ENCODE peak calls at places on chromosomes 11 and 22, in four cellular contexts. F, I, O and C are unnamed samples.

GRCh38 chr11:69352715-69353325 is 58.9 kb downstream of the MYEOV start:
- DNase-seq in O (peak; percentile 98), F (no peak), I (no peak), C (peak; percentile 84)

GRCh38 chr11:96752221-96752620 is 362.4 kb downstream of the JRKL start:
- DNase-seq in O (no peak), F (no peak), I (no peak), C (peak; percentile 29)

GRCh38 chr11:113817162-113817561 is 37.6 kb downstream of the CLDN25 start:
- DNase-seq in O (no peak), I (no peak), F (no peak), C (no peak)

GRCh38 chr11:118200901-118201680 is 23.7 kb downstream of the JAML start:
- DNase-seq in I (no peak), O (no peak), F (no peak), C (no peak)

GRCh38 chr11:119741369-119742262 is 12.6 kb upstream of the NECTIN1 start:
- DNase-seq in F (no peak), O (no peak), I (peak; percentile 52), C (no peak)

GRCh38 chr11:9719949-9720646 is 56.2 kb downstream of the SWAP70 start:
- DNase-seq in I (no peak), O (no peak), F (no peak), C (peak; percentile 37)

GRCh38 chr11:36123353-36124220 is 165.6 kb downstream of the COMMD9 start:
- DNase-seq in F (no peak), O (no peak), I (no peak), C (no peak)

GRCh38 chr11:26951849-26952515 is 41.9 kb upstream of the FIBIN start:
- DNase-seq in F (peak; percentile 24), O (no peak), I (peak; percentile 34), C (no peak)

GRCh38 chr11:96105197-96105895 is 181.4 kb upstream of the MTMR2 start:
- DNase-seq in F (no peak), I (no peak), O (peak; percentile 46), C (peak; percentile 33)

GRCh38 chr11:126006068-126006467 is 56.6 kb downstream of the CDON start:
- DNase-seq in O (no peak), I (no peak), F (no peak), C (no peak)

GRCh38 chr11:68325183-68325893 is 12.9 kb downstream of the LRP5 start:
- DNase-seq in I (no peak), F (no peak), O (no peak), C (no peak)

GRCh38 chr22:44438056-44438455 is 60.0 kb downstream of the RTL6 start:
- DNase-seq in F (no peak), I (peak; percentile 15), O (no peak), C (no peak)

GRCh38 chr11:107505667-107506066 is 48.0 kb upstream of the CWF19L2 start:
- DNase-seq in I (no peak), F (no peak), O (no peak), C (no peak)

GRCh38 chr11:115408036-115408911 is 95.9 kb downstream of the CADM1 start:
- DNase-seq in F (peak; percentile 18), O (no peak), I (no peak), C (no peak)

GRCh38 chr22:18954333-18954732 is 18.2 kb upstream of the PRODH start:
- DNase-seq in O (peak; percentile 27), F (no peak), I (peak; percentile 62), C (peak; percentile 36)

GRCh38 chr22:18952022-18952421 is 15.9 kb upstream of the PRODH start:
- DNase-seq in I (no peak), O (no peak), F (no peak), C (no peak)

GRCh38 chr22:18955696-18956095 is 19.6 kb upstream of the PRODH start:
- DNase-seq in F (no peak), O (no peak), I (no peak), C (no peak)

GRCh38 chr22:18950141-18950540 is 14.0 kb upstream of the PRODH start:
- DNase-seq in O (no peak), I (no peak), F (no peak), C (no peak)

GRCh38 chr22:18954941-18955571 is 19.0 kb upstream of the PRODH start:
- DNase-seq in F (no peak), I (no peak), O (no peak), C (no peak)
- TF ChIP-seq CTCF in F (no peak), I (no peak), O (no peak), C (no peak)

DNA sequence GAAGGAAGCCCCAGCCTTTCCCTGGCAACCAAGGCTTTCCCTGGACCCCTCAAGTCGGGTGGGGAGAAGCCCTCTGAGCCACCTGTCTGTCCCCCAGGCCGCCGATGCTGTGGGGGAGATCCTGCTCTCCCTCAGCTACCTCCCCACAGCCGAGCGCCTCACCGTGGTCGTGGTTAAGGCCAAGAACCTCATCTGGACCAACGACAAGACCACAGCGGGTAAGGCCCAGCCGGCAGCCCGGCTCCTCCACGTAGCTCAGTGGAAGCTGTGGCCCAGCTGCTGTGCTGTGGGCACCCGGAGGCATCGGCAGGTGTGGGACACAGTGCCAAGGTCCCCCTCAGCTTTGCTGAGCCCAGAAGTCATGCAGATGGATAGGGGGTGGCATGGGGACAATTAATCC is 12.2 kb upstream of the RHOD start:
- DNase-seq in O (no peak), I (no peak), F (no peak), C (no peak)
- TF ChIP-seq CTCF in O (no peak), I (no peak), F (no peak), C (no peak)

GRCh38 chr11:110098645-110099044 is 5.5 kb downstream of the ZC3H12C start:
- DNase-seq in I (no peak), O (peak; percentile 35), F (no peak), C (no peak)
- TF ChIP-seq CTCF in I (no peak), O (no peak), F (no peak), C (no peak)

GRCh38 chr11:57457643-57458023 is 2.7 kb upstream of the RTN4RL2 start:
- DNase-seq in I (no peak), F (no peak), O (no peak), C (no peak)
- TF ChIP-seq CTCF in I (no peak), F (no peak), O (no peak), C (no peak)

GRCh38 chr11:121497176-121497995 is 44.6 kb upstream of the SORL1-AS1 start:
- DNase-seq in F (no peak), I (no peak), O (no peak), C (no peak)

GRCh38 chr11:121500717-121501116 is 48.0 kb upstream of the SORL1-AS1 start:
- DNase-seq in O (no peak), I (no peak), F (no peak), C (no peak)

GRCh38 chr11:121503056-121503455 is 50.3 kb upstream of the SORL1-AS1 start:
- DNase-seq in O (no peak), F (no peak), I (no peak), C (no peak)

GRCh38 chr11:121500275-121500674 is 47.5 kb upstream of the SORL1-AS1 start:
- DNase-seq in O (no peak), F (no peak), I (no peak), C (no peak)

GRCh38 chr11:121499405-121499804 is 46.6 kb upstream of the SORL1-AS1 start:
- DNase-seq in O (no peak), F (no peak), I (no peak), C (no peak)
- TF ChIP-seq CTCF in O (no peak), F (no peak), I (no peak), C (no peak)

GRCh38 chr22:26515938-26516337 is 3.7 kb upstream of the TFIP11 start:
- DNase-seq in F (no peak), I (no peak), O (no peak), C (no peak)

GRCh38 chr22:26508148-26508547 is 4.1 kb downstream of the TFIP11 start:
- DNase-seq in F (no peak), O (no peak), I (no peak), C (no peak)

GRCh38 chr22:26514419-26515161 is 2.3 kb upstream of the TFIP11 start:
- DNase-seq in I (no peak), O (no peak), F (no peak), C (no peak)

GRCh38 chr22:26513852-26514251 is 1.6 kb upstream of the TFIP11 start:
- DNase-seq in I (no peak), O (no peak), F (no peak), C (no peak)

DNA sequence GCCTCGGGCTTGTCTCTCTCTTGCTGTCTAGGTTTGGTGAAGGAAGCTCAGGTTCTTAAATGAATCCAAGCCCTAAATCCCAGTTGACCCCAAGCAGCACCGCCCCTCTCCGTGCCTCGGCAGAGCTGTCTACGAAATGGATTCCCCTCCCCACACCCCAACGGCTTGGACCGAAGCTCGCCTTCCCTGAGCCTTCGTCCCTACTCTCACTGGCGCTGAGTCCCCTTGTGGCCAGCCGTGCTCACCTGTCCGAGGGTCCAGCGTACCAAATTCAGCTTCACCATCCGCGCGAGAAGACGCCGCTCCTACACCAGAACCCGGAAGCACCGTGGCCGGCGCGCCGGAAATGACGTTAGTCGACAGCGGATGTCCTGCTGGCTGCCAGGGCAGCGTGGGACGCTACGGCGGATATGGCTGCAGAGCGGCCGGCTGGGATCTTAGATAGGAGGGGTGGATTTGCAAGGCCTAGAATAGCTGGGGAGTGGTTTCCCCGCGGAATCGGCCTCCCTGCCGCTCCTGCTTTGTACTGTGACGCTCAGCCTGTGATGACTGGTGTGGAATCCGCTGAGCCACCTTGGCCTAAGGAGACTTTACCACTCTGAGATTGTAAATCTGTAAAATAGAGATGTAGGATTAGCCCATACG is at the start of gene TFIP11:
- DNase-seq in I (peak; percentile 95), O (peak; percentile 87), F (peak; percentile 94), C (peak; percentile 88)
- TF ChIP-seq CTCF in I (no peak), O (no peak), F (peak; percentile 19), C (peak; percentile 1)

GRCh38 chr11:62794201-62794775 is 2.5 kb upstream of the TMEM223 start:
- DNase-seq in F (no peak), O (no peak), I (no peak), C (no peak)

GRCh38 chr11:62788991-62789390 is 1.8 kb downstream of the TMEM179B start:
- DNase-seq in F (no peak), I (no peak), O (no peak), C (no peak)

GRCh38 chr11:62792193-62792575 is 378 bp upstream of the TMEM223 start:
- DNase-seq in I (peak; percentile 48), F (peak; percentile 43), O (no peak), C (no peak)

GRCh38 chr11:62789576-62789975 is 2.2 kb downstream of the TMEM223 start:
- DNase-seq in O (no peak), F (no peak), I (no peak), C (no peak)

GRCh38 chr11:62791501-62792192 is at the start of gene TMEM223:
- DNase-seq in O (peak; percentile 60), F (peak; percentile 82), I (peak; percentile 92), C (peak; percentile 65)
- TF ChIP-seq CTCF in O (no peak), F (no peak), I (no peak), C (no peak)